ENCODE peak calls at places on chromosomes 7 and 10, in seven cellular contexts. V is glutamatergic neuron, Y is anterior cingulate cortex, A is NCI-H1092, N is EH, F is frontal cortex, U is aorta. S is an unnamed sample.

GRCh38 chr7:103127006-103127405 is 21.9 kb downstream of the NAPEPLD start:
- DNase-seq in V (no peak), Y (no peak), A (no peak), N (no peak), F (no peak), U (no peak), S (no peak)

GRCh38 chr10:110850099-110850498 is 21.6 kb upstream of the PDCD4 start:
- DNase-seq in V (no peak), Y (no peak), A (no peak), N (no peak), F (no peak), U (no peak), S (no peak)

GRCh38 chr10:64071218-64071617 is 550.0 kb downstream of the REEP3 start:
- DNase-seq in V (no peak), Y (no peak), A (no peak), N (peak), F (no peak), U (no peak), S (no peak)

GRCh38 chr7:92366730-92367129 is 80.6 kb upstream of the GATAD1 start:
- DNase-seq in V (no peak), Y (no peak), A (no peak), N (peak), F (no peak), U (no peak), S (no peak)

GRCh38 chr10:123147635-123148413 is at the start of gene HMX2:
- DNase-seq in V (peak), Y (no peak), A (peak), N (no peak), F (peak), U (no peak), S (no peak)

GRCh38 chr10:116741391-116742351 is 695 bp downstream of the HSPA12A start:
- DNase-seq in V (peak), Y (peak), A (no peak), N (peak), F (peak), U (peak), S (no peak)

GRCh38 chr10:77518258-77518909 is 119.2 kb downstream of the KCNMA1 start:
- DNase-seq in V (no peak), Y (no peak), A (no peak), N (no peak), F (no peak), U (no peak), S (no peak)

GRCh38 chr7:1925973-1926907 is 256.2 kb downstream of the ELFN1 start:
- DNase-seq in V (no peak), Y (no peak), A (no peak), N (no peak), F (no peak), U (no peak), S (no peak)

GRCh38 chr10:69730251-69731156 is 71.2 kb upstream of the COL13A1 start:
- DNase-seq in V (no peak), Y (peak), A (no peak), N (no peak), F (no peak), U (peak), S (no peak)

GRCh38 chr10:93452143-93452542 is 30.0 kb downstream of the MYOF start:
- DNase-seq in V (no peak), Y (no peak), A (no peak), N (no peak), F (no peak), U (no peak), S (no peak)

GRCh38 chr7:156175003-156175402 is 362.7 kb upstream of the SHH start:
- DNase-seq in V (no peak), Y (no peak), A (no peak), N (no peak), F (no peak), U (no peak), S (no peak)

GRCh38 chr10:30736685-30737232 is 107.2 kb upstream of the LYZL2 start:
- DNase-seq in V (no peak), Y (no peak), A (no peak), N (peak), F (no peak), U (peak), S (no peak)

GRCh38 chr7:158911145-158911544 is 54.8 kb downstream of the DYNC2I1 start:
- DNase-seq in V (no peak), Y (no peak), A (no peak), N (no peak), F (no peak), U (no peak), S (no peak)

GRCh38 chr7:27190284-27190748 is 5.3 kb upstream of the HOXA11 start:
- DNase-seq in V (peak), Y (no peak), A (no peak), N (peak), F (no peak), U (no peak), S (no peak)

GRCh38 chr10:85642082-85642420 is 724.5 kb downstream of the GRID1 start:
- DNase-seq in V (no peak), Y (no peak), A (no peak), N (peak), F (no peak), U (no peak), S (no peak)

GRCh38 chr10:78263521-78263988 is 229.9 kb downstream of the RPS24 start:
- DNase-seq in V (no peak), Y (peak), A (no peak), N (peak), F (peak), U (no peak), S (no peak)

GRCh38 chr7:21939858-21940322 is 5.8 kb downstream of the CDCA7L start:
- DNase-seq in V (no peak), Y (no peak), A (no peak), N (no peak), F (no peak), U (no peak), S (no peak)

GRCh38 chr10:124152781-124153600 is 59.6 kb upstream of the CHST15 start:
- DNase-seq in V (no peak), Y (no peak), A (no peak), N (peak), F (no peak), U (peak), S (no peak)

GRCh38 chr7:132255898-132256297 is 320.4 kb downstream of the PLXNA4 start:
- DNase-seq in V (no peak), Y (no peak), A (no peak), N (no peak), F (no peak), U (peak), S (no peak)

GRCh38 chr7:132489776-132490237 is 86.5 kb downstream of the PLXNA4 start:
- DNase-seq in V (no peak), Y (no peak), A (no peak), N (no peak), F (no peak), U (no peak), S (no peak)

GRCh38 chr7:11667071-11667809 is 164.8 kb downstream of the THSD7A start:
- DNase-seq in V (no peak), Y (no peak), A (no peak), N (no peak), F (no peak), U (no peak), S (no peak)

GRCh38 chr7:111744501-111745155 is 182.3 kb upstream of the IMMP2L start:
- DNase-seq in V (no peak), Y (no peak), A (no peak), N (peak), F (no peak), U (no peak), S (no peak)

GRCh38 chr10:89478085-89478738 is 57.2 kb downstream of the SLC16A12 start:
- DNase-seq in V (no peak), Y (no peak), A (no peak), N (no peak), F (no peak), U (no peak), S (no peak)

GRCh38 chr7:134669845-134670373 is 23.3 kb downstream of the BPGM start:
- DNase-seq in V (no peak), Y (no peak), A (no peak), N (peak), F (no peak), U (peak), S (no peak)